ENCODE peak calls at places on chromosomes 11 and 22, in eight cellular contexts. One of them, this sample, is unnamed.

GRCh38 chr11:89405629-89406028 is 85.5 kb downstream of the NOX4 start:
- DNase-seq in naive thymus-derived CD4-positive, alpha-beta T cell: no peak
- DNase-seq in AG04450: no peak
- DNase-seq in fibroblast of lung: no peak
- DNase-seq in transverse colon: no peak
- DNase-seq in gastrocnemius medialis: no peak
- DNase-seq in body of pancreas: no peak
- DNase-seq in bronchial epithelial cell: peak; percentile 64
- DNase-seq in this sample: no peak

GRCh38 chr22:47634342-47634741 is 871.9 kb downstream of the TBC1D22A start:
- DNase-seq in naive thymus-derived CD4-positive, alpha-beta T cell: no peak
- DNase-seq in AG04450: no peak
- DNase-seq in fibroblast of lung: no peak
- DNase-seq in transverse colon: no peak
- DNase-seq in gastrocnemius medialis: no peak
- DNase-seq in body of pancreas: no peak
- DNase-seq in bronchial epithelial cell: no peak
- DNase-seq in this sample: no peak

GRCh38 chr11:76215946-76216345 is 9.6 kb upstream of the WNT11 start:
- DNase-seq in naive thymus-derived CD4-positive, alpha-beta T cell: no peak
- DNase-seq in AG04450: no peak
- DNase-seq in fibroblast of lung: peak; percentile 58
- DNase-seq in transverse colon: no peak
- DNase-seq in gastrocnemius medialis: no peak
- DNase-seq in body of pancreas: no peak
- DNase-seq in bronchial epithelial cell: no peak
- DNase-seq in this sample: no peak

GRCh38 chr11:46117842-46118241 is 3.4 kb downstream of the PHF21A start:
- DNase-seq in naive thymus-derived CD4-positive, alpha-beta T cell: no peak
- DNase-seq in AG04450: no peak
- DNase-seq in fibroblast of lung: no peak
- DNase-seq in transverse colon: no peak
- DNase-seq in gastrocnemius medialis: no peak
- DNase-seq in body of pancreas: no peak
- DNase-seq in bronchial epithelial cell: no peak
- DNase-seq in this sample: no peak

GRCh38 chr11:130609121-130610035 is 160.9 kb downstream of the ADAMTS15 start:
- DNase-seq in naive thymus-derived CD4-positive, alpha-beta T cell: no peak
- DNase-seq in AG04450: no peak
- DNase-seq in fibroblast of lung: no peak
- DNase-seq in transverse colon: peak; percentile 64
- DNase-seq in gastrocnemius medialis: peak; percentile 88
- DNase-seq in body of pancreas: peak; percentile 66
- DNase-seq in bronchial epithelial cell: peak; percentile 38
- DNase-seq in this sample: no peak

GRCh38 chr11:107898270-107898669 is 30.0 kb upstream of the RAB39A start:
- DNase-seq in naive thymus-derived CD4-positive, alpha-beta T cell: no peak
- DNase-seq in AG04450: peak; percentile 20
- DNase-seq in fibroblast of lung: peak; percentile 50
- DNase-seq in transverse colon: no peak
- DNase-seq in gastrocnemius medialis: no peak
- DNase-seq in body of pancreas: peak; percentile 2
- DNase-seq in bronchial epithelial cell: peak; percentile 61
- DNase-seq in this sample: no peak

GRCh38 chr11:132125855-132126841 is 755.7 kb downstream of the NTM start:
- DNase-seq in naive thymus-derived CD4-positive, alpha-beta T cell: no peak
- DNase-seq in AG04450: no peak
- DNase-seq in fibroblast of lung: peak; percentile 49
- DNase-seq in transverse colon: no peak
- DNase-seq in gastrocnemius medialis: peak; percentile 24
- DNase-seq in body of pancreas: no peak
- DNase-seq in bronchial epithelial cell: no peak
- DNase-seq in this sample: no peak

GRCh38 chr11:125192194-125192593 is 27.6 kb downstream of the PKNOX2 start:
- DNase-seq in naive thymus-derived CD4-positive, alpha-beta T cell: no peak
- DNase-seq in AG04450: no peak
- DNase-seq in fibroblast of lung: peak; percentile 56
- DNase-seq in transverse colon: no peak
- DNase-seq in gastrocnemius medialis: no peak
- DNase-seq in body of pancreas: peak; percentile 35
- DNase-seq in bronchial epithelial cell: no peak
- DNase-seq in this sample: no peak

GRCh38 chr22:50548046-50548912 is 2.6 kb downstream of the KLHDC7B start:
- DNase-seq in naive thymus-derived CD4-positive, alpha-beta T cell: no peak
- DNase-seq in AG04450: no peak
- DNase-seq in fibroblast of lung: no peak
- DNase-seq in transverse colon: peak; percentile 50
- DNase-seq in gastrocnemius medialis: no peak
- DNase-seq in body of pancreas: peak; percentile 45
- DNase-seq in bronchial epithelial cell: no peak
- DNase-seq in this sample: no peak

GRCh38 chr11:99351620-99352019 is 330.9 kb downstream of the CNTN5 start:
- DNase-seq in naive thymus-derived CD4-positive, alpha-beta T cell: no peak
- DNase-seq in AG04450: no peak
- DNase-seq in fibroblast of lung: peak; percentile 10
- DNase-seq in transverse colon: no peak
- DNase-seq in gastrocnemius medialis: no peak
- DNase-seq in body of pancreas: no peak
- DNase-seq in bronchial epithelial cell: no peak
- DNase-seq in this sample: no peak

GRCh38 chr11:130675456-130675855 is 227.0 kb downstream of the ADAMTS15 start:
- DNase-seq in naive thymus-derived CD4-positive, alpha-beta T cell: no peak
- DNase-seq in AG04450: no peak
- DNase-seq in fibroblast of lung: peak; percentile 75
- DNase-seq in transverse colon: peak; percentile 14
- DNase-seq in gastrocnemius medialis: peak; percentile 79
- DNase-seq in body of pancreas: peak; percentile 60
- DNase-seq in bronchial epithelial cell: no peak
- DNase-seq in this sample: peak; percentile 52

GRCh38 chr22:32809786-32810185 is 8.3 kb downstream of the TIMP3 start:
- DNase-seq in naive thymus-derived CD4-positive, alpha-beta T cell: no peak
- DNase-seq in AG04450: no peak
- DNase-seq in fibroblast of lung: no peak
- DNase-seq in transverse colon: no peak
- DNase-seq in gastrocnemius medialis: no peak
- DNase-seq in body of pancreas: no peak
- DNase-seq in bronchial epithelial cell: no peak
- DNase-seq in this sample: no peak

GRCh38 chr22:23565942-23566715 is 14.0 kb downstream of the IGLL1 start:
- DNase-seq in naive thymus-derived CD4-positive, alpha-beta T cell: no peak
- DNase-seq in AG04450: no peak
- DNase-seq in fibroblast of lung: no peak
- DNase-seq in transverse colon: no peak
- DNase-seq in gastrocnemius medialis: no peak
- DNase-seq in body of pancreas: peak; percentile 10
- DNase-seq in bronchial epithelial cell: no peak
- DNase-seq in this sample: peak; percentile 51

GRCh38 chr22:34587357-34588356 is 478.3 kb upstream of the ISX start:
- DNase-seq in naive thymus-derived CD4-positive, alpha-beta T cell: no peak
- DNase-seq in AG04450: no peak
- DNase-seq in fibroblast of lung: no peak
- DNase-seq in transverse colon: no peak
- DNase-seq in gastrocnemius medialis: no peak
- DNase-seq in body of pancreas: peak; percentile 10
- DNase-seq in bronchial epithelial cell: no peak
- DNase-seq in this sample: no peak

GRCh38 chr11:125108469-125108868 is 3.0 kb downstream of the TMEM218 start:
- DNase-seq in naive thymus-derived CD4-positive, alpha-beta T cell: no peak
- DNase-seq in AG04450: no peak
- DNase-seq in fibroblast of lung: peak; percentile 48
- DNase-seq in transverse colon: no peak
- DNase-seq in gastrocnemius medialis: no peak
- DNase-seq in body of pancreas: no peak
- DNase-seq in bronchial epithelial cell: no peak
- DNase-seq in this sample: no peak

DNA sequence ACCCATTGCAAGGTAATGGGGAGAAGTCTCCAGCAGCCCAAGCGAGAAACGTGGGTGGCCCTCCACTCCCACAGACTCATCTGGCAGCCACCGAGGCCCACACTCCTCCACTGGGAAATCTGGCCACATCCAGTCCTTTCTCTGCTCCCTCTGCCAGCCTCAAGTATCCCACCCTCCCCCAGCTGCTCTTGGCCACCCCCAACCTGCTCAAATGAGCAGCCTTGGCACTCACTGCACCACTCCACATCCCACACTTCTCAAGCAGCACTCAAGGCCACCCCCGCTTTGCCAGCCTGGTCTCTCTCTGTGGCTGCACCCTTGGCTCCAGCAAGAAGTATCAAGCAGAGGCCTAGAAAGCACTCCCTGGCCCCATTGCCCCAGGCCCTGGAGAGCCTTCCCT is 28.2 kb downstream of the SLC22A12 start:
- DNase-seq in naive thymus-derived CD4-positive, alpha-beta T cell: no peak
- DNase-seq in AG04450: no peak
- DNase-seq in fibroblast of lung: no peak
- DNase-seq in transverse colon: no peak
- DNase-seq in gastrocnemius medialis: no peak
- DNase-seq in body of pancreas: no peak
- DNase-seq in bronchial epithelial cell: no peak
- DNase-seq in this sample: no peak
- H3K4me3 ChIP-seq in naive thymus-derived CD4-positive, alpha-beta T cell: no peak overlapping the region
- H3K4me3 ChIP-seq in AG04450: no peak overlapping the region
- H3K4me3 ChIP-seq in fibroblast of lung: no peak overlapping the region
- H3K4me3 ChIP-seq in transverse colon: no peak overlapping the region
- H3K4me3 ChIP-seq in gastrocnemius medialis: no peak overlapping the region
- H3K4me3 ChIP-seq in body of pancreas: no peak overlapping the region
- H3K4me3 ChIP-seq in bronchial epithelial cell: no peak overlapping the region
- H3K4me3 ChIP-seq in this sample: no peak overlapping the region

GRCh38 chr11:12725863-12726666 is 51.8 kb downstream of the TEAD1 start:
- DNase-seq in naive thymus-derived CD4-positive, alpha-beta T cell: no peak
- DNase-seq in AG04450: no peak
- DNase-seq in fibroblast of lung: peak; percentile 90
- DNase-seq in transverse colon: no peak
- DNase-seq in gastrocnemius medialis: no peak
- DNase-seq in body of pancreas: no peak
- DNase-seq in bronchial epithelial cell: peak; percentile 61
- DNase-seq in this sample: no peak

GRCh38 chr11:12729941-12730340 is 55.7 kb downstream of the TEAD1 start:
- DNase-seq in naive thymus-derived CD4-positive, alpha-beta T cell: no peak
- DNase-seq in AG04450: no peak
- DNase-seq in fibroblast of lung: no peak
- DNase-seq in transverse colon: no peak
- DNase-seq in gastrocnemius medialis: no peak
- DNase-seq in body of pancreas: no peak
- DNase-seq in bronchial epithelial cell: no peak
- DNase-seq in this sample: no peak

GRCh38 chr11:12728417-12728816 is 54.2 kb downstream of the TEAD1 start:
- DNase-seq in naive thymus-derived CD4-positive, alpha-beta T cell: no peak
- DNase-seq in AG04450: no peak
- DNase-seq in fibroblast of lung: no peak
- DNase-seq in transverse colon: no peak
- DNase-seq in gastrocnemius medialis: no peak
- DNase-seq in body of pancreas: no peak
- DNase-seq in bronchial epithelial cell: no peak
- DNase-seq in this sample: peak; percentile 12

GRCh38 chr11:12725047-12725862 is 51.0 kb downstream of the TEAD1 start:
- DNase-seq in naive thymus-derived CD4-positive, alpha-beta T cell: no peak
- DNase-seq in AG04450: no peak
- DNase-seq in fibroblast of lung: peak; percentile 16
- DNase-seq in transverse colon: no peak
- DNase-seq in gastrocnemius medialis: no peak
- DNase-seq in body of pancreas: no peak
- DNase-seq in bronchial epithelial cell: no peak
- DNase-seq in this sample: no peak

GRCh38 chr11:12727556-12728070 is 53.4 kb downstream of the TEAD1 start:
- DNase-seq in naive thymus-derived CD4-positive, alpha-beta T cell: no peak
- DNase-seq in AG04450: no peak
- DNase-seq in fibroblast of lung: peak; percentile 91
- DNase-seq in transverse colon: no peak
- DNase-seq in gastrocnemius medialis: no peak
- DNase-seq in body of pancreas: no peak
- DNase-seq in bronchial epithelial cell: no peak
- DNase-seq in this sample: no peak
- H3K27me3 ChIP-seq in naive thymus-derived CD4-positive, alpha-beta T cell: peaks cover 13% of the 10 kb centered on the region
- H3K27me3 ChIP-seq in AG04450: no peaks in the 10 kb centered on the region
- H3K27me3 ChIP-seq in fibroblast of lung: no peaks in the 10 kb centered on the region
- H3K27me3 ChIP-seq in transverse colon: no peaks in the 10 kb centered on the region
- H3K27me3 ChIP-seq in gastrocnemius medialis: no peaks in the 10 kb centered on the region
- H3K27me3 ChIP-seq in body of pancreas: no peaks in the 10 kb centered on the region
- H3K27me3 ChIP-seq in bronchial epithelial cell: no peaks in the 10 kb centered on the region
- H3K27me3 ChIP-seq in this sample: no peaks in the 10 kb centered on the region

DNA sequence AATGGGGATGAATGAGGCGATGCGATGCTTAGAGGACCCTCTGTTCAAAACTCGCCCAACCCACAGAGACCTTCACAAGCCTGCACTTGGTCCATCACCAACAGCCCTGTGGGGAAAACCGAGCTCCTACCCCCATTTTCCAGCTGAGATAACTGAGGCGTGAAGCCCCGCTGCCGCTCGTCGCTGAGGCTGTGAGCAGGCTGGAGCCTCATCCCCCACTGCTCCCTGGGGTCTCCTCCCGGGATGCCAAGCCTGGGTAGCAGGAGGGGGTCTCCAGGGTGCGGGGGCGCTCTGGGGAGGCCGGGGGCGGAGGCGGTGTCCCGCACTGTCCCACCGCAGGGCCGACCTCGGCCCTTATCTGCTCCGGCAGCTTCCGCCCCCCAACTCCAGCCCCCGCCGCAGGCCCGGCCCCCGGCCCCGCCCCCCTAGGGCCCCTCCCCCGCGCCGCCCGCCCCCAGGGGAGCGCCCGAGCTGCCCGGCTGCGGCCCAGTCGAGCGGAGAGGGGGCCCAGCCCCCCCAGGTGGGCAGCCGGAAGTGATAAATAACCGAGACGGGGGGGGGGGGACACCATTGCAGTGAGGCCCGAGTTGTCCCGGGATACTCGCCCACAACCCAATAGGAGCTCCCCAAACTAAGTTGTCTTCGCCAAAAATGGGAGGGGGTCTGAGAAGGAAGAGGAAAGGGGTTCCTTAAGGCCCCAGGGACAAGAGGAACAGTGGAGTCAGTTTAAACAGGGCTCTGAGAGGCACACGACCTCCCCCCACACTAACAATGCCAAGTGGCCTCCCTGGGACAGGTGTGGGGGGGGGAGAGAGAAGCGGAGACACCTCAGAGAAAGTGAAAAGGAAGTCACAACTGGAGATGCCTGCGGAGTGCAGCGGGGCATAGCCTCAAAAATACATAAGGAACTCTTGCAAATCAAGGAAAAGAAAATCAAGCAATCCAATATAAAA is 8.3 kb upstream of the SLC39A13 start:
- DNase-seq in naive thymus-derived CD4-positive, alpha-beta T cell: no peak
- DNase-seq in AG04450: no peak
- DNase-seq in fibroblast of lung: no peak
- DNase-seq in transverse colon: peak; percentile 47
- DNase-seq in gastrocnemius medialis: no peak
- DNase-seq in body of pancreas: no peak
- DNase-seq in bronchial epithelial cell: no peak
- DNase-seq in this sample: no peak
- H3K4me3 ChIP-seq in naive thymus-derived CD4-positive, alpha-beta T cell: peak overlapping the region; percentile 78
- H3K4me3 ChIP-seq in AG04450: peak overlapping the region; percentile 58
- H3K4me3 ChIP-seq in fibroblast of lung: no peak overlapping the region
- H3K4me3 ChIP-seq in transverse colon: peak overlapping the region; percentile 45
- H3K4me3 ChIP-seq in gastrocnemius medialis: peak overlapping the region; percentile 57
- H3K4me3 ChIP-seq in body of pancreas: peak overlapping the region; percentile 20
- H3K4me3 ChIP-seq in bronchial epithelial cell: peak overlapping the region; percentile 32
- H3K4me3 ChIP-seq in this sample: peak overlapping the region; percentile 44

DNA sequence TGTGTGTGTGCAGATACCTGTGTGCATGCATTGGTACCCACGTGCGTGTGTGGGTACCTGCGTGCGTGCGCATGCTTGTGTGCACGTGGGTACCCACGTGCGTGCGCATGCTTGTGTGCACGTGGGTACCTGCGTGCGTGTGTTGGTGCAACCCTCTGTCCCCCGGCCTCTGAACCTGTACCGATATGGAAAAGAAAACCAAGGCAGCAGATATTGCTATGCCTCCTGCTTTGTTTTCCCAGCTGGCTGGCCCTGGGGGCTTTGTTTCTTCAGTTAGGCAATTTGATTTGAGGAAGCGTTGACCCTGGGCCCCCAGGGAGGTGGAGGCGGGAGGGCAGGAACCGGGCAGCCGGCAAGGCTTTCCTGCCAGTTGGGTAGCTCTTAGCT is 26.1 kb upstream of the SORL1-AS1 start:
- DNase-seq in naive thymus-derived CD4-positive, alpha-beta T cell: no peak
- DNase-seq in AG04450: no peak
- DNase-seq in fibroblast of lung: no peak
- DNase-seq in transverse colon: no peak
- DNase-seq in gastrocnemius medialis: no peak
- DNase-seq in body of pancreas: no peak
- DNase-seq in bronchial epithelial cell: no peak
- DNase-seq in this sample: no peak
- H3K27me3 ChIP-seq in naive thymus-derived CD4-positive, alpha-beta T cell: no peaks in the 10 kb centered on the region
- H3K27me3 ChIP-seq in AG04450: peaks cover 7% of the 10 kb centered on the region
- H3K27me3 ChIP-seq in fibroblast of lung: peaks cover 3% of the 10 kb centered on the region
- H3K27me3 ChIP-seq in transverse colon: no peaks in the 10 kb centered on the region
- H3K27me3 ChIP-seq in gastrocnemius medialis: no peaks in the 10 kb centered on the region
- H3K27me3 ChIP-seq in body of pancreas: no peaks in the 10 kb centered on the region
- H3K27me3 ChIP-seq in bronchial epithelial cell: no peaks in the 10 kb centered on the region
- H3K27me3 ChIP-seq in this sample: no peaks in the 10 kb centered on the region